ENCODE peak calls at places on chromosomes 12 and 14, in five cellular contexts. Q is MCF 10A, U is WTC11, V is EH, W is HS-5. C is an unnamed sample.

GRCh38 chr14:38721822-38722431 is 381.1 kb downstream of the SEC23A start:
- DNase-seq in Q (peak; percentile 72), U (peak; percentile 79), V (peak; percentile 58), W (peak; percentile 16), C (no peak)

GRCh38 chr12:50240096-50240791 is 43.1 kb downstream of the LIMA1 start:
- DNase-seq in Q (no peak), U (no peak), V (no peak), W (no peak), C (no peak)

GRCh38 chr14:104130974-104131651 is 7.3 kb upstream of the KIF26A start:
- DNase-seq in Q (peak; percentile 61), U (peak; percentile 46), V (peak; percentile 17), W (no peak), C (no peak)

GRCh38 chr12:116735951-116736599 is 1.8 kb downstream of the SPRING1 start:
- DNase-seq in Q (no peak), U (no peak), V (no peak), W (no peak), C (no peak)

GRCh38 chr12:19155981-19156734 is 26.6 kb downstream of the PLEKHA5 start:
- DNase-seq in Q (no peak), U (no peak), V (no peak), W (no peak), C (no peak)

GRCh38 chr12:57765003-57765697 is 1.7 kb downstream of the CYP27B1 start:
- DNase-seq in Q (peak; percentile 73), U (peak; percentile 71), V (peak; percentile 41), W (no peak), C (no peak)

GRCh38 chr12:53219116-53219955 is 12.3 kb upstream of the ITGB7 start:
- DNase-seq in Q (peak; percentile 57), U (no peak), V (peak; percentile 66), W (no peak), C (no peak)

GRCh38 chr12:122730215-122731014 is at the start of gene HCAR1:
- DNase-seq in Q (no peak), U (peak; percentile 19), V (no peak), W (no peak), C (no peak)

GRCh38 chr12:92703777-92704176 is 988 bp downstream of the PLEKHG7 start:
- DNase-seq in Q (no peak), U (no peak), V (no peak), W (no peak), C (no peak)

GRCh38 chr12:85568395-85569103 is 267.7 kb downstream of the RASSF9 start:
- DNase-seq in Q (no peak), U (no peak), V (no peak), W (no peak), C (no peak)

GRCh38 chr12:45051490-45052105 is 699 bp upstream of the DBX2 start:
- DNase-seq in Q (peak; percentile 2), U (no peak), V (peak; percentile 0), W (no peak), C (no peak)

GRCh38 chr12:82627799-82628198 is 58.9 kb upstream of the TMTC2 start:
- DNase-seq in Q (peak; percentile 52), U (no peak), V (peak; percentile 23), W (peak; percentile 9), C (no peak)

GRCh38 chr14:45112886-45113772 is 21.2 kb downstream of the FKBP3 start:
- DNase-seq in Q (no peak), U (no peak), V (no peak), W (no peak), C (no peak)

GRCh38 chr12:6963741-6964446 is 6.6 kb downstream of the PHB2 start:
- DNase-seq in Q (peak; percentile 25), U (no peak), V (no peak), W (no peak), C (no peak)

GRCh38 chr12:58668831-58669230 is 251.5 kb downstream of the LRIG3 start:
- DNase-seq in Q (no peak), U (no peak), V (peak; percentile 96), W (no peak), C (no peak)

GRCh38 chr12:71109834-71110233 is 48.0 kb downstream of the TSPAN8 start:
- DNase-seq in Q (no peak), U (no peak), V (no peak), W (no peak), C (no peak)

GRCh38 chr14:99946652-99947489 is 118.4 kb upstream of the EVL start:
- DNase-seq in Q (peak; percentile 43), U (peak; percentile 75), V (peak; percentile 29), W (no peak), C (peak; percentile 78)

GRCh38 chr12:48824112-48824511 is 5.8 kb downstream of the CACNB3 start:
- DNase-seq in Q (peak; percentile 62), U (peak; percentile 74), V (no peak), W (no peak), C (no peak)

GRCh38 chr12:54126696-54127537 is 61.9 kb downstream of the SMUG1 start:
- DNase-seq in Q (peak; percentile 69), U (peak; percentile 62), V (peak; percentile 65), W (peak; percentile 20), C (no peak)

GRCh38 chr14:45664668-45665356 is 411.8 kb upstream of the MIS18BP1 start:
- DNase-seq in Q (peak; percentile 9), U (peak; percentile 59), V (peak; percentile 2), W (no peak), C (no peak)

GRCh38 chr12:121796855-121797751 is 3.6 kb upstream of the RHOF start:
- DNase-seq in Q (peak; percentile 86), U (peak; percentile 87), V (peak; percentile 94), W (no peak), C (no peak)

GRCh38 chr14:76121089-76121748 is 30.5 kb upstream of the GPATCH2L start:
- DNase-seq in Q (no peak), U (no peak), V (no peak), W (no peak), C (no peak)

GRCh38 chr14:36522972-36523685 is 3.1 kb upstream of the NKX2-1 start:
- DNase-seq in Q (no peak), U (peak; percentile 34), V (no peak), W (no peak), C (no peak)

GRCh38 chr12:69846976-69847375 is 21.9 kb downstream of the MYRFL start:
- DNase-seq in Q (no peak), U (no peak), V (no peak), W (no peak), C (no peak)